ENCODE peak calls at places on chromosome 3, in nine cellular contexts. Z is body of pancreas, O is heart right ventricle, R is PC-3, B is adrenal gland, Y is Karpas-422, H is Peyer's patch, M is tibial artery, A is right cardiac atrium. J is an unnamed sample.

GRCh38 chr3:84987709-84988504 is 29.1 kb downstream of the CADM2 start:
- DNase-seq in O (no peak), M (no peak), R (no peak), B (no peak), H (no peak), A (no peak), Z (no peak), Y (no peak), J (no peak)

GRCh38 chr3:118688396-118688884 is 346.2 kb downstream of the IGSF11 start:
- DNase-seq in Z (no peak), A (no peak), H (no peak), O (no peak), M (no peak), Y (no peak), B (no peak), R (peak; percentile 51), J (no peak)

GRCh38 chr3:14273886-14274517 is 95.4 kb downstream of the LSM3 start:
- DNase-seq in A (no peak), O (no peak), B (no peak), Y (no peak), Z (no peak), M (no peak), H (no peak), R (peak; percentile 60), J (no peak)

GRCh38 chr3:1693145-1693544 is 405.5 kb upstream of the CNTN4 start:
- DNase-seq in Z (no peak), O (no peak), M (no peak), A (no peak), Y (no peak), B (no peak), R (no peak), H (no peak), J (no peak)

GRCh38 chr3:174907628-174908407 is 48.7 kb downstream of the NAALADL2 start:
- DNase-seq in M (no peak), A (no peak), B (no peak), H (no peak), R (peak; percentile 17), O (no peak), Z (no peak), Y (no peak), J (no peak)

GRCh38 chr3:98901032-98901464 is 447 bp downstream of the DCBLD2 start:
- DNase-seq in H (peak; percentile 50), R (peak; percentile 58), O (peak; percentile 50), Y (no peak), B (peak; percentile 65), A (peak; percentile 83), M (peak; percentile 82), Z (peak; percentile 60), J (peak; percentile 45)

GRCh38 chr3:79604681-79605080 is 163.1 kb downstream of the ROBO1 start:
- DNase-seq in R (no peak), H (no peak), O (no peak), A (no peak), Y (no peak), Z (no peak), B (no peak), M (no peak), J (no peak)

GRCh38 chr3:38698760-38699159 is 49.3 kb upstream of the SCN5A start:
- DNase-seq in B (no peak), M (no peak), O (no peak), R (no peak), A (no peak), Z (no peak), H (no peak), Y (no peak), J (no peak)

GRCh38 chr3:32106929-32107362 is 526 bp downstream of the GPD1L start:
- DNase-seq in A (peak; percentile 73), Y (peak; percentile 65), B (peak; percentile 48), R (peak; percentile 36), Z (peak; percentile 78), O (peak; percentile 57), M (peak; percentile 73), H (peak; percentile 87), J (peak; percentile 84)

GRCh38 chr3:73098026-73098425 is 36.6 kb downstream of the EBLN2 start:
- DNase-seq in B (no peak), Z (no peak), O (no peak), Y (no peak), H (no peak), M (no peak), A (no peak), R (no peak), J (no peak)
- H3K4me3 ChIP-seq in B (no peak overlapping the region), Z (no peak overlapping the region), O (no peak overlapping the region), Y (no peak overlapping the region), H (no peak overlapping the region), M (no peak overlapping the region), A (no peak overlapping the region), R (no peak overlapping the region), J (no peak overlapping the region)

GRCh38 chr3:188066141-188066540 is 87.8 kb upstream of the LPP start:
- DNase-seq in Z (no peak), M (no peak), Y (no peak), A (no peak), H (no peak), B (no peak), O (no peak), R (no peak), J (no peak)

GRCh38 chr3:188061133-188061532 is 92.8 kb upstream of the LPP start:
- DNase-seq in A (no peak), R (peak; percentile 81), Y (peak; percentile 89), H (peak; percentile 86), B (no peak), M (no peak), O (no peak), Z (no peak), J (peak; percentile 40)

GRCh38 chr3:188067932-188068331 is 86.0 kb upstream of the LPP start:
- DNase-seq in B (peak; percentile 61), Z (no peak), R (peak; percentile 64), A (no peak), Y (no peak), H (no peak), M (no peak), O (no peak), J (no peak)

GRCh38 chr3:188060436-188060835 is 93.5 kb upstream of the LPP start:
- DNase-seq in Y (no peak), M (no peak), H (no peak), A (no peak), O (no peak), Z (no peak), B (no peak), R (no peak), J (no peak)

DNA sequence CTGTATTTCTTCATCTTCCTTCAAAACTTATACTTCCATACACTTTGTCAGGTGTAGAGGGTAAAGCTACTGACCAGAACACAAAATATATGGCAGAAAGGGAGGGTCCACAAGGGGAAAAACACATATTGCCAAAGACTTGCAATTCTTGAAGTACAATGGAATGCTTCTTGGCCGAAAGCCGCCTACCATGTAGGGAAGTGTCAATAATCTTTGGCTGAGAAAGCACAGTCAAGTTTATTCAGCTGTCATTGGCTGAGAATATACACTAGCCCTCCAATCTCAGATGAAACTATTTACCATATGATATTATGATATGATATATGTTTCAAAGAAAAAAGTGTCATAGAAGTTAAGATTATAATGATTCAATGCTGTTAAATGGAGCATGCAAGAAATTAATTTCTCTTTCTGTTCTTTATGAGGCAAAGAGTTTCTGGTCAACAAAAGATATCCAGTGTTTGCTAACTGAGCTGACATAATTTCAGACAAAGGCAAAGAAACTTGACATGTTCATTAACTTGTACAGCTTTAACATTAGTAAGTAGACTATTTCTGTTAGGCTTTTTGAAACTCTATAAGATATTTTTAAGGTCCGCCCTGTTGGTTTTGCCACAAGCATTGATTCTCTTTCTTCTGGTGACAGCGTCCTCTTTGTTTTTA is 89.0 kb upstream of the LPP start:
- DNase-seq in M (no peak), Z (peak; percentile 84), Y (no peak), A (no peak), H (no peak), B (no peak), R (no peak), O (no peak), J (no peak)
- H3K27ac ChIP-seq in M (no peak overlapping the region), Z (peak overlapping the region; percentile 46), Y (no peak overlapping the region), A (no peak overlapping the region), H (no peak overlapping the region), B (no peak overlapping the region), R (no peak overlapping the region), O (no peak overlapping the region), J (no peak overlapping the region)

DNA sequence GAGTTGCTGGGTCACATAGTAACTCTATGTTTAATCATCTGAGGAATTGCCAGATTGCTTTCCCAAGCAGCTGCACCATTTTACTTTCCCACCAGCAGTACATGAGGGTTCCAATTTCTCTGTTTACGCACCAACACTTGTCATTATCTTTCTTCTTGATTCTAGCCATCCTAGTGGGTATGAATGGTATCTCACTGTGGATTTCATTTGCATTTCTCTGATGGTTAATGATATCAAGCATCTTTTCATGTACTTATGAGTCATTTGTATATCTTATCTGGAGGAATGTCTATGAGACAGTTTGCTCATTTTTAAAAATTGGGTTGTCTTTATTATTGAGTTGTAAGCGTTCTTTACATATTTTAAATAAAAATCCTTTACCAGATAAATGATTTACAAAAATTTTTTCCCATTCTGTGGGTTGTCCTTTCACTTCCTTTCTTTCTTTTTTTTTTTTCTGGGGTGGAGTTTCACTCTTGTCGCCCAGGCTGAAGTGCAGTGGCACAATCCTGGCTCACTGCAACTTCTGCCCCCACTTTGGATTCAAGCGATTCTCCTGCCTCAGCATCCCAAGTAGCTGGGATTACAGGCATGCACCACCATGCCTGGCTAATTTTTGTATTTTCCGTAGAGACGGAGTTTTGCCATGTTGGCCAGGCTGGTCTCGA is 8.9 kb upstream of the SGO1 start:
- DNase-seq in O (no peak), B (no peak), Y (no peak), R (no peak), H (no peak), A (no peak), M (no peak), Z (no peak), J (no peak)
- H3K4me3 ChIP-seq in O (no peak overlapping the region), B (no peak overlapping the region), Y (no peak overlapping the region), R (no peak overlapping the region), H (no peak overlapping the region), A (no peak overlapping the region), M (no peak overlapping the region), Z (no peak overlapping the region), J (no peak overlapping the region)

GRCh38 chr3:149343951-149344350 is 10.5 kb upstream of the TM4SF18 start:
- DNase-seq in M (no peak), B (no peak), Z (no peak), Y (peak; percentile 59), A (no peak), R (no peak), O (no peak), H (no peak), J (no peak)

GRCh38 chr3:149336925-149337324 is 3.5 kb upstream of the TM4SF18 start:
- DNase-seq in R (no peak), B (no peak), A (no peak), H (no peak), O (no peak), Z (no peak), Y (no peak), M (no peak), J (no peak)

GRCh38 chr3:149340310-149340933 is 7.0 kb upstream of the TM4SF18 start:
- DNase-seq in A (no peak), M (no peak), Y (no peak), H (no peak), Z (peak; percentile 78), R (peak; percentile 86), O (no peak), B (no peak), J (no peak)

GRCh38 chr3:149342413-149343340 is 9.2 kb upstream of the TM4SF18 start:
- DNase-seq in R (peak; percentile 82), O (no peak), Y (no peak), M (no peak), B (no peak), A (no peak), Z (no peak), H (no peak), J (no peak)

DNA sequence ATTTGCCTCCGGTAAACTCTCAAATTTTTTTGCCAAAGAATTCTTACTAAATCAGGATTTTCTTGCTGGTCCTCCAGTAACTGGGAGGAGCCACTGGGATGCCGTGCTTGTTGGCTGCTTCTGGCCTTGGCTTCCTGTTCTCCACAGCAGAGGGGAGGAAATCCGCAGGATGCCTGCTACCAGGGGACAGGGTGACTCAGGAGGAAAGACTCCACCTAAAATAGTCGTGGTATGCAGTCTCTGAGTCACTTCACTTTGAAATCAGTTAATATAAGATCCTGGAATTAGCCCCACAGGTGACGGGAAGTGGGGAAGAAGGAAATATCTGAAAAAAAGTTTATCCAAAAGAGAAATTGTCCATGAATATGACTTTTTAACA is 6.5 kb upstream of the TM4SF18 start:
- DNase-seq in O (peak; percentile 69), R (peak; percentile 99), M (peak; percentile 93), Z (peak; percentile 76), Y (no peak), A (peak; percentile 94), B (peak; percentile 84), H (peak; percentile 57), J (peak; percentile 46)
- H3K27ac ChIP-seq in O (peak overlapping the region; percentile 85), R (peak overlapping the region; percentile 96), M (peak overlapping the region; percentile 51), Z (peak overlapping the region; percentile 96), Y (no peak overlapping the region), A (no peak overlapping the region), B (no peak overlapping the region), H (peak overlapping the region; percentile 64), J (peak overlapping the region; percentile 49)